ENCODE peak calls at places on chromosomes 4 and X, in six cellular contexts. J is G401, A is T-helper 2 cell, I is GM12878, W is fibroblast of pulmonary artery, B is HT-29. T is an unnamed sample.

GRCh38 chr4:146207410-146207809 is 6.9 kb upstream of the REELD1 start:
- DNase-seq in J (no peak), A (no peak), I (no peak), W (no peak), B (no peak), T (no peak)

GRCh38 chr4:25913056-25913850 is 767 bp upstream of the SMIM20 start:
- DNase-seq in J (peak), A (peak), I (no peak), W (no peak), B (no peak), T (no peak)

GRCh38 chr4:181909368-181909767 is 333.8 kb upstream of the TENM3 start:
- DNase-seq in J (no peak), A (no peak), I (no peak), W (peak), B (no peak), T (no peak)

GRCh38 chr4:158166701-158167100 is 6.1 kb downstream of the GASK1B start:
- DNase-seq in J (no peak), A (no peak), I (no peak), W (no peak), B (no peak), T (no peak)

GRCh38 chrX:135516376-135516775 is 4.1 kb upstream of the INTS6L start:
- DNase-seq in J (no peak), A (no peak), I (no peak), W (no peak), B (no peak), T (no peak)

GRCh38 chr4:151771664-151772063 is 10.9 kb upstream of the GATB start:
- DNase-seq in J (peak), A (no peak), I (no peak), W (no peak), B (no peak), T (no peak)

GRCh38 chr4:173211838-173212237 is 43.2 kb downstream of the GALNT7 start:
- DNase-seq in J (no peak), A (no peak), I (no peak), W (peak), B (peak), T (no peak)

GRCh38 chr4:83771113-83771705 is 235.3 kb downstream of the GPAT3 start:
- DNase-seq in J (peak), A (no peak), I (no peak), W (peak), B (peak), T (peak)

GRCh38 chr4:56821394-56822263 is at the start of gene SPINK2:
- DNase-seq in J (no peak), A (peak), I (no peak), W (no peak), B (peak), T (no peak)

GRCh38 chrX:120514236-120514635 is 45.1 kb upstream of the LAMP2 start:
- DNase-seq in J (peak), A (no peak), I (no peak), W (peak), B (peak), T (peak)

GRCh38 chr4:88967883-88968316 is 89.1 kb downstream of the FAM13A start:
- DNase-seq in J (no peak), A (no peak), I (no peak), W (no peak), B (peak), T (no peak)

GRCh38 chr4:42608551-42608950 is 48.4 kb downstream of the ATP8A1 start:
- DNase-seq in J (no peak), A (no peak), I (no peak), W (no peak), B (no peak), T (no peak)

GRCh38 chrX:76029385-76029784 is 143.5 kb upstream of the PBDC1 start:
- DNase-seq in J (no peak), A (no peak), I (no peak), W (no peak), B (no peak), T (no peak)

GRCh38 chr4:85610450-85610849 is 135.5 kb downstream of the ARHGAP24 start:
- DNase-seq in J (no peak), A (peak), I (peak), W (no peak), B (no peak), T (no peak)

GRCh38 chrX:40077176-40077575 is 20.6 kb downstream of the BCOR start:
- DNase-seq in J (no peak), A (no peak), I (no peak), W (no peak), B (no peak), T (no peak)

GRCh38 chr4:10099521-10100325 is 16.9 kb downstream of the WDR1 start:
- DNase-seq in J (no peak), A (peak), I (no peak), W (no peak), B (no peak), T (no peak)

GRCh38 chrX:133544105-133544504 is 128.8 kb upstream of the GPC4 start:
- DNase-seq in J (no peak), A (no peak), I (no peak), W (peak), B (peak), T (peak)

GRCh38 chr4:70838400-70838971 is 1.2 kb downstream of the GRSF1 start:
- DNase-seq in J (peak), A (peak), I (no peak), W (peak), B (peak), T (no peak)

T was measured in HepG2.